ENCODE peak calls at places on chromosomes 5 and 9, in ten cellular contexts. O, J, I, T, B, G, F, W, D and S are unnamed samples.

GRCh38 chr5:152505442-152506042 is 100.5 kb upstream of the NMUR2 start:
- DNase-seq in O (peak), J (no peak), I (peak), T (peak), B (peak), G (peak), F (peak), W (peak), D (peak), S (peak)

GRCh38 chr5:44388504-44389409 is 463 bp downstream of the FGF10 start:
- DNase-seq in O (peak), J (peak), I (peak), T (no peak), B (no peak), G (peak), F (peak), W (no peak), D (no peak), S (peak)

GRCh38 chr5:74232281-74232680 is 408.2 kb downstream of the ENC1 start:
- DNase-seq in O (no peak), J (no peak), I (peak), T (no peak), B (peak), G (peak), F (no peak), W (peak), D (peak), S (no peak)

GRCh38 chr9:4661165-4662095 is 664 bp upstream of the PLPP6 start:
- DNase-seq in O (no peak), J (no peak), I (peak), T (no peak), B (no peak), G (peak), F (no peak), W (no peak), D (no peak), S (no peak)

GRCh38 chr5:149452007-149452664 is 73.0 kb upstream of the IL17B start:
- DNase-seq in O (peak), J (peak), I (peak), T (peak), B (no peak), G (peak), F (peak), W (peak), D (no peak), S (peak)

GRCh38 chr5:134092875-134093274 is 21.6 kb upstream of the TCF7 start:
- DNase-seq in O (peak), J (no peak), I (peak), T (no peak), B (no peak), G (peak), F (no peak), W (no peak), D (peak), S (no peak)

GRCh38 chr9:21252727-21253547 is 13.1 kb upstream of the IFNA14 start:
- DNase-seq in O (no peak), J (peak), I (peak), T (peak), B (peak), G (peak), F (peak), W (peak), D (peak), S (peak)

GRCh38 chr5:44770936-44771717 is 37.6 kb upstream of the MRPS30 start:
- DNase-seq in O (no peak), J (no peak), I (no peak), T (no peak), B (no peak), G (peak), F (no peak), W (no peak), D (no peak), S (no peak)

GRCh38 chr5:7473668-7474215 is 77.8 kb downstream of the ADCY2 start:
- DNase-seq in O (no peak), J (no peak), I (no peak), T (no peak), B (no peak), G (no peak), F (peak), W (no peak), D (no peak), S (peak)

GRCh38 chr5:71960196-71960595 is 147.1 kb upstream of the MAP1B start:
- DNase-seq in O (no peak), J (no peak), I (no peak), T (no peak), B (no peak), G (no peak), F (no peak), W (no peak), D (no peak), S (no peak)

GRCh38 chr5:173839117-173839713 is 48.9 kb upstream of the CPEB4 start:
- DNase-seq in O (no peak), J (no peak), I (no peak), T (no peak), B (no peak), G (no peak), F (peak), W (no peak), D (peak), S (no peak)

GRCh38 chr5:59034498-59035186 is 451.8 kb downstream of the RAB3C start:
- DNase-seq in O (no peak), J (no peak), I (peak), T (peak), B (peak), G (peak), F (peak), W (peak), D (no peak), S (peak)

GRCh38 chr5:136242611-136243010 is 49.6 kb upstream of the SMIM32 start:
- DNase-seq in O (no peak), J (no peak), I (no peak), T (no peak), B (no peak), G (no peak), F (no peak), W (no peak), D (no peak), S (no peak)

GRCh38 chr5:93571111-93571977 is 9.7 kb downstream of the NR2F1-AS1 start:
- DNase-seq in O (no peak), J (no peak), I (no peak), T (no peak), B (no peak), G (no peak), F (no peak), W (no peak), D (no peak), S (peak)

GRCh38 chr5:71938886-71939285 is 168.4 kb upstream of the MAP1B start:
- DNase-seq in O (peak), J (peak), I (no peak), T (peak), B (no peak), G (no peak), F (peak), W (no peak), D (peak), S (peak)

GRCh38 chr9:129809346-129809745 is 6.4 kb downstream of the TOR1B start:
- DNase-seq in O (no peak), J (no peak), I (no peak), T (no peak), B (no peak), G (no peak), F (no peak), W (no peak), D (no peak), S (no peak)

GRCh38 chr5:171907731-171908343 is 98.6 kb downstream of the FBXW11 start:
- DNase-seq in O (peak), J (no peak), I (peak), T (peak), B (no peak), G (peak), F (peak), W (peak), D (peak), S (peak)

GRCh38 chr5:127338501-127338900 is 47.9 kb downstream of the MEGF10 start:
- DNase-seq in O (no peak), J (no peak), I (no peak), T (no peak), B (no peak), G (no peak), F (no peak), W (no peak), D (no peak), S (no peak)
- H3K4me3 ChIP-seq in O (no peak), J (no peak), I (no peak), T (no peak), B (no peak), G (no peak), F (no peak), W (no peak), D (no peak), S (no peak)

DNA sequence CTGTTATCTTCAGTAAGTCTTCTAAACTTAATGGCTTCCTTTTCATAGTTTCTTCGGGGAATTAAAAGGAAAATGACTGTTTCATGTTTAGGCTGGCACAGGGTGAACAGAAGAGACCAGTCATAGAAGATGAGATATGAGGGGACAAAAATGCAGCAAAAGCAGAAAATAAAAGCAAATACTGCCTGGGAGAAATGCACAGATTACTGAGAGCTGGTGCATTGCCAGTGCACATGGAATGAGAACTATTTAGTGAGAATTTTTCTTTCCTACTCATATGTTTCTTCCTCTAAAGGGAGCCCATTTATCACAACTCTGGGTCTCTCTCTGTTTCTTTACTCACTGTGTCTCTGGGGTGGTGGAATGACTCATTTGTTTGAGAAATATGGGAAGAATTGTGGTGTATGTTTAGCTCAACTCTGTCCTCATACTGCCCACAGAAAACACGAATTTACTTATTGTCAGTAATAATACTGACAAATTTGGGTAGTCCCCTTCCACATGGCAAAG is 25.9 kb upstream of the ANKRD55 start:
- DNase-seq in O (no peak), J (no peak), I (peak), T (no peak), B (peak), G (peak), F (no peak), W (peak), D (no peak), S (no peak)
- H3K4me3 ChIP-seq in O (no peak), J (no peak), I (peak), T (no peak), B (no peak), G (no peak), F (no peak), W (no peak), D (no peak), S (no peak)

GRCh38 chr9:133489253-133490190 is 10.6 kb upstream of the SLC2A6 start:
- DNase-seq in O (no peak), J (peak), I (peak), T (no peak), B (no peak), G (no peak), F (no peak), W (no peak), D (no peak), S (peak)

GRCh38 chr9:133491656-133491925 is 12.7 kb upstream of the SLC2A6 start:
- DNase-seq in O (no peak), J (no peak), I (no peak), T (no peak), B (no peak), G (no peak), F (no peak), W (no peak), D (no peak), S (no peak)

GRCh38 chr9:133490865-133491655 is 12.2 kb upstream of the SLC2A6 start:
- DNase-seq in O (no peak), J (peak), I (no peak), T (no peak), B (no peak), G (no peak), F (no peak), W (no peak), D (no peak), S (peak)

GRCh38 chr9:133488686-133489252 is 9.9 kb upstream of the SLC2A6 start:
- DNase-seq in O (no peak), J (peak), I (no peak), T (no peak), B (no peak), G (no peak), F (no peak), W (no peak), D (no peak), S (peak)

GRCh38 chr9:133490201-133490681 is 11.3 kb upstream of the SLC2A6 start:
- DNase-seq in O (no peak), J (peak), I (no peak), T (no peak), B (no peak), G (no peak), F (no peak), W (no peak), D (no peak), S (peak)
- H3K4me3 ChIP-seq in O (no peak), J (no peak), I (no peak), T (no peak), B (no peak), G (no peak), F (no peak), W (no peak), D (no peak), S (no peak)

DNA sequence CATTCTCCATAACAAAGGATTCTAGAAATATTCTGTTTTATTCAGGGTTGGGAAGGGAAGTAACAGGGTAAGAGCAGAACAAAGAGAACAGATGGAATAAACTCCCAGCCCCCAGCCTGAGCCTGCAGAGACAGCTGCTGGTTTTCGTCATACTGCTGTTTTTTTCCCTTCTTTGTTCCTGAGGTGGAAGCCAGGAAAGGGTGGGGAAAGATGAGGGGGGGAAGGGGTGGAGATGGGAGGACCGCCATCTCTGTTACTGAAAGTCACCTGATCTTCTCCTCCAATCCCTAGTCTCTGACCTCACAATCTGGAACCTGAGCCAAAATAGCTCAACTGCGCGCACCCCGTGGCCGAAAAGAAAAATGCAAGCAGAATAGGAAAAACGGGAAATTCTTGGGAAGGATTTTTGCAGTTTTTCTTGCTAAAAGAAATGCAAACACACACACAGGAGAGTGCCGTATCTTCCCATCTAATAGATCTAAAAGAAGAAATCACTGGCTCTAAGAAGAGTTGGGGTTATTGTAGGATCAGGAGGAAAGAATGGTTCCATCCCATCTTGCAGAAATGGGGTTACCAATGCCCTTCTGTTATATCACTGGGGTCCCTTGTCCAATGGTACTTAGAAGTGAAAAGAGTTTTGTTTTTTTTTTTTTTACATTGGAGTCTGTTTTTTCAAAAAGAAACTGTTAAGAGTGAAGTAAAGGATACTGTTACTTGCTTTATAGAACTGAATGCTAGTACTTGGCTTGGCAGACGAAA is 57.9 kb downstream of the DIAPH1 start:
- DNase-seq in O (peak), J (peak), I (peak), T (peak), B (peak), G (peak), F (peak), W (peak), D (peak), S (peak)
- H3K4me3 ChIP-seq in O (no peak), J (no peak), I (no peak), T (no peak), B (no peak), G (peak), F (no peak), W (no peak), D (no peak), S (no peak)

GRCh38 chr5:141558150-141558549 is 60.6 kb downstream of the DIAPH1 start:
- DNase-seq in O (no peak), J (no peak), I (peak), T (no peak), B (no peak), G (no peak), F (peak), W (no peak), D (no peak), S (no peak)

GRCh38 chr5:141560141-141560540 is 58.7 kb downstream of the DIAPH1 start:
- DNase-seq in O (peak), J (no peak), I (no peak), T (no peak), B (no peak), G (peak), F (peak), W (no peak), D (no peak), S (no peak)

GRCh38 chr5:141559481-141559880 is 59.3 kb downstream of the DIAPH1 start:
- DNase-seq in O (no peak), J (no peak), I (peak), T (no peak), B (peak), G (peak), F (peak), W (peak), D (no peak), S (no peak)

GRCh38 chr5:141557681-141558136 is 61.1 kb downstream of the DIAPH1 start:
- DNase-seq in O (peak), J (peak), I (peak), T (peak), B (peak), G (peak), F (peak), W (peak), D (peak), S (peak)
- H3K4me3 ChIP-seq in O (no peak), J (peak), I (peak), T (no peak), B (peak), G (peak), F (no peak), W (peak), D (no peak), S (peak)